ENCODE peak calls at places on chromosome 9, in five cellular contexts. E, F, D, L and B are unnamed samples.

GRCh38 chr9:115378246-115378645 is 260.3 kb upstream of the TNC start:
- DNase-seq in E (no peak), F (no peak), D (no peak), L (no peak), B (no peak)

GRCh38 chr9:15354713-15355112 is 47.7 kb upstream of the TTC39B start:
- DNase-seq in E (no peak), F (peak; percentile 1), D (no peak), L (no peak), B (no peak)

GRCh38 chr9:119273325-119273904 is 95.8 kb downstream of the BRINP1 start:
- DNase-seq in E (no peak), F (no peak), D (no peak), L (no peak), B (no peak)

GRCh38 chr9:2413196-2413840 is 208.3 kb upstream of the VLDLR start:
- DNase-seq in E (no peak), F (no peak), D (no peak), L (no peak), B (no peak)

GRCh38 chr9:94065535-94065961 is 18.7 kb upstream of the PTPDC1 start:
- DNase-seq in E (peak; percentile 40), F (peak; percentile 86), D (peak; percentile 45), L (peak; percentile 77), B (peak; percentile 5)

GRCh38 chr9:135198889-135199288 is 111.4 kb downstream of the OLFM1 start:
- DNase-seq in E (no peak), F (no peak), D (no peak), L (peak; percentile 39), B (no peak)

GRCh38 chr9:13755551-13755950 is 476.1 kb upstream of the MPDZ start:
- DNase-seq in E (no peak), F (no peak), D (no peak), L (no peak), B (no peak)

GRCh38 chr9:105038057-105038456 is 110.1 kb upstream of the ABCA1 start:
- DNase-seq in E (no peak), F (no peak), D (no peak), L (no peak), B (no peak)

GRCh38 chr9:35675732-35676392 is 2.1 kb downstream of the CA9 start:
- DNase-seq in E (peak; percentile 64), F (peak; percentile 38), D (peak; percentile 84), L (peak; percentile 94), B (no peak)

GRCh38 chr9:136751244-136751643 is 2.9 kb upstream of the LCN6 start:
- DNase-seq in E (no peak), F (no peak), D (no peak), L (no peak), B (no peak)

GRCh38 chr9:83596899-83597504 is 25.9 kb upstream of the IDNK start:
- DNase-seq in E (no peak), F (peak; percentile 54), D (no peak), L (peak; percentile 72), B (no peak)

GRCh38 chr9:134590240-134591081 is 51.1 kb upstream of the COL5A1 start:
- DNase-seq in E (no peak), F (peak; percentile 49), D (no peak), L (no peak), B (no peak)

GRCh38 chr9:94624621-94625020 is 14.7 kb downstream of the FBP1 start:
- DNase-seq in E (no peak), F (no peak), D (no peak), L (no peak), B (no peak)

GRCh38 chr9:134545213-134546211 is 96.1 kb upstream of the COL5A1 start:
- DNase-seq in E (no peak), F (no peak), D (no peak), L (no peak), B (no peak)

GRCh38 chr9:99299214-99300102 is 77.4 kb downstream of the SEC61B start:
- DNase-seq in E (no peak), F (peak; percentile 73), D (no peak), L (no peak), B (no peak)

GRCh38 chr9:16510506-16510905 is 360.0 kb downstream of the BNC2 start:
- DNase-seq in E (no peak), F (no peak), D (no peak), L (no peak), B (no peak)

GRCh38 chr9:86042226-86042625 is 57.1 kb downstream of the GOLM1 start:
- DNase-seq in E (no peak), F (no peak), D (no peak), L (no peak), B (no peak)

GRCh38 chr9:88835038-88835466 is 156.2 kb upstream of the S1PR3 start:
- DNase-seq in E (no peak), F (peak; percentile 82), D (no peak), L (no peak), B (no peak)

GRCh38 chr9:503881-504852 is 289.5 kb downstream of the DOCK8 start:
- DNase-seq in E (peak; percentile 82), F (peak; percentile 30), D (peak; percentile 64), L (peak; percentile 88), B (no peak)

GRCh38 chr9:74304598-74304997 is 192.5 kb upstream of the RORB start:
- DNase-seq in E (no peak), F (no peak), D (no peak), L (no peak), B (no peak)

GRCh38 chr9:107487521-107488399 is 1.8 kb downstream of the KLF4 start:
- DNase-seq in E (peak; percentile 67), F (peak; percentile 40), D (peak; percentile 42), L (peak; percentile 77), B (no peak)